ENCODE peak calls at places on chromosomes 12 and 14, in ten cellular contexts. C, L, B, P, O, Y, T, U, G and H are unnamed samples.

GRCh38 chr14:90627478-90627877 is 188.8 kb downstream of the TTC7B start:
- DNase-seq in C (no peak), L (no peak), B (no peak), P (no peak), O (no peak), Y (no peak), T (peak; percentile 60), U (no peak), G (no peak), H (no peak)

GRCh38 chr12:105622220-105622619 is 291.7 kb downstream of the C12orf75 start:
- DNase-seq in C (no peak), L (peak; percentile 3), B (no peak), P (no peak), O (no peak), Y (no peak), T (no peak), U (no peak), G (no peak), H (no peak)

GRCh38 chr12:211639-212382 is 2.1 kb downstream of the SLC6A12 start:
- DNase-seq in C (no peak), L (no peak), B (no peak), P (no peak), O (no peak), Y (no peak), T (no peak), U (no peak), G (no peak), H (no peak)

GRCh38 chr14:68468437-68469207 is 324.2 kb downstream of the ZFP36L1 start:
- DNase-seq in C (no peak), L (peak; percentile 93), B (peak; percentile 80), P (no peak), O (no peak), Y (no peak), T (no peak), U (peak; percentile 59), G (no peak), H (no peak)

GRCh38 chr12:88934163-88934747 is 354.0 kb upstream of the KITLG start:
- DNase-seq in C (no peak), L (peak; percentile 95), B (peak; percentile 55), P (no peak), O (no peak), Y (no peak), T (no peak), U (peak; percentile 24), G (no peak), H (no peak)

GRCh38 chr14:28707814-28708213 is 58.8 kb upstream of the FOXG1 start:
- DNase-seq in C (no peak), L (no peak), B (peak; percentile 86), P (no peak), O (no peak), Y (no peak), T (no peak), U (peak; percentile 73), G (no peak), H (no peak)

GRCh38 chr12:47276253-47277070 is 196.7 kb upstream of the AMIGO2 start:
- DNase-seq in C (no peak), L (peak; percentile 19), B (peak; percentile 49), P (peak; percentile 52), O (no peak), Y (peak; percentile 51), T (no peak), U (peak; percentile 87), G (peak; percentile 67), H (no peak)

GRCh38 chr12:86698581-86698980 is 442.4 kb upstream of the MGAT4C start:
- DNase-seq in C (no peak), L (no peak), B (peak; percentile 16), P (peak; percentile 55), O (no peak), Y (no peak), T (no peak), U (peak; percentile 45), G (no peak), H (no peak)

GRCh38 chr12:74538491-74539258 is 1.0 kb downstream of the ATXN7L3B start:
- DNase-seq in C (peak; percentile 5), L (no peak), B (no peak), P (no peak), O (no peak), Y (no peak), T (no peak), U (no peak), G (no peak), H (no peak)

GRCh38 chr14:103391048-103391447 is 5.8 kb downstream of the MARK3 start:
- DNase-seq in C (peak; percentile 52), L (no peak), B (peak; percentile 84), P (peak; percentile 86), O (no peak), Y (no peak), T (no peak), U (peak; percentile 89), G (peak; percentile 22), H (no peak)

GRCh38 chr14:61894452-61895077 is 132.3 kb downstream of the SNAPC1 start:
- DNase-seq in C (peak; percentile 88), L (peak; percentile 12), B (peak; percentile 53), P (peak; percentile 49), O (peak; percentile 44), Y (peak; percentile 29), T (peak; percentile 12), U (peak; percentile 75), G (peak; percentile 60), H (peak; percentile 30)

GRCh38 chr12:126874427-126875026 is 1392.4 kb upstream of the TMEM132C start:
- DNase-seq in C (peak; percentile 71), L (no peak), B (peak; percentile 59), P (peak; percentile 5), O (peak; percentile 35), Y (no peak), T (peak; percentile 46), U (peak; percentile 39), G (peak; percentile 62), H (peak; percentile 41)

GRCh38 chr12:94644622-94645021 is 5.7 kb downstream of the TMCC3 start:
- DNase-seq in C (no peak), L (peak; percentile 97), B (peak; percentile 60), P (peak; percentile 32), O (no peak), Y (no peak), T (no peak), U (peak; percentile 57), G (no peak), H (no peak)

GRCh38 chr12:64669270-64669842 is 59.1 kb downstream of the RASSF3 start:
- DNase-seq in C (peak; percentile 62), L (no peak), B (peak; percentile 16), P (no peak), O (peak; percentile 59), Y (no peak), T (peak; percentile 25), U (peak; percentile 31), G (peak; percentile 61), H (no peak)

GRCh38 chr12:32446306-32447119 is 47.2 kb downstream of the FGD4 start:
- DNase-seq in C (peak; percentile 60), L (no peak), B (no peak), P (no peak), O (no peak), Y (no peak), T (no peak), U (no peak), G (no peak), H (no peak)

GRCh38 chr14:54564071-54564798 is 2.7 kb upstream of the SAMD4A start:
- DNase-seq in C (peak; percentile 34), L (no peak), B (peak; percentile 64), P (no peak), O (no peak), Y (no peak), T (no peak), U (peak; percentile 74), G (no peak), H (no peak)

GRCh38 chr14:39641224-39641623 is 209.0 kb upstream of the FBXO33 start:
- DNase-seq in C (no peak), L (no peak), B (no peak), P (no peak), O (no peak), Y (no peak), T (no peak), U (no peak), G (no peak), H (no peak)

GRCh38 chr14:35351897-35352273 is 52.7 kb downstream of the NFKBIA start:
- DNase-seq in C (no peak), L (no peak), B (no peak), P (no peak), O (no peak), Y (no peak), T (no peak), U (no peak), G (no peak), H (no peak)
- TF ChIP-seq CTCF in C (no peak), L (no peak), B (no peak), P (no peak), O (no peak), Y (no peak), T (no peak), U (no peak), G (no peak), H (no peak)

GRCh38 chr12:67415473-67415872 is 146.3 kb downstream of the CAND1 start:
- DNase-seq in C (peak; percentile 65), L (no peak), B (peak; percentile 52), P (peak; percentile 39), O (no peak), Y (no peak), T (no peak), U (peak; percentile 41), G (no peak), H (no peak)
- TF ChIP-seq CTCF in C (peak; percentile 59), L (peak; percentile 87), B (peak; percentile 62), P (peak; percentile 69), O (peak; percentile 58), Y (no peak), T (peak; percentile 55), U (peak; percentile 39), G (no peak), H (no peak)

DNA sequence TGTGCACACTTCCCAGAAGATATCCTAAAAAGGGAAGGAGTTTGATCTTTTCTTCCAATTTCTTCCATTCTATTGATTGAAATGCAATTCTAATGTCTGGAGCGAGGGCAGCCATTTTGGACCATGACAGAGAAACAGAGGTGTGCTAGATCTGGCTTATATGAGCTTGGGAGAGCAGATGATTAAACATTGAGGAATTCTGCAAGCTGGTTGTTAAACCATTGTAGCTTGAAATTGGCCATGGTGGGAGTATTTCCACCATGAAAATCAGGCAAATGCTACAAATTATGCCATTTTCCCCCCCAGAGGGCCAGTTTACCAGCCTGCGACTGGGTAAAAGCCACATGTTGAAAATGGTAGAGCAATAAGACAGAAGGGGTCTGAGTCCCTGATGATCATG is 155.0 kb downstream of the PAWR start:
- DNase-seq in C (no peak), L (peak; percentile 33), B (no peak), P (no peak), O (no peak), Y (no peak), T (no peak), U (no peak), G (no peak), H (no peak)
- TF ChIP-seq CTCF in C (no peak), L (no peak), B (no peak), P (no peak), O (no peak), Y (no peak), T (no peak), U (no peak), G (no peak), H (no peak)

GRCh38 chr14:93207468-93208308 is 632 bp downstream of the UBR7 start:
- DNase-seq in C (peak; percentile 69), L (no peak), B (peak; percentile 66), P (no peak), O (peak; percentile 57), Y (no peak), T (no peak), U (peak; percentile 53), G (no peak), H (no peak)
- TF ChIP-seq CTCF in C (peak; percentile 49), L (peak; percentile 48), B (peak; percentile 59), P (peak; percentile 56), O (no peak), Y (no peak), T (no peak), U (peak; percentile 36), G (no peak), H (no peak)